ENCODE peak calls at places on chromosomes 6 and 20, in ten cellular contexts. One of them, this sample, is unnamed.
A peak's percentile ranks its signal among the peaks of the same experiment; 100 is the strongest.

GRCh38 chr20:24245093-24245492 is 224.3 kb upstream of the SYNDIG1 start:
- DNase-seq in body of pancreas: no peak
- DNase-seq in upper lobe of left lung: no peak
- DNase-seq in right lobe of liver: no peak
- DNase-seq in lower leg skin: no peak
- DNase-seq in breast epithelium: no peak
- DNase-seq in adrenal gland: no peak
- DNase-seq in A549: no peak
- DNase-seq in transverse colon: no peak
- DNase-seq in heart left ventricle: no peak
- DNase-seq in this sample: no peak

GRCh38 chr6:126180585-126180984 is 159.3 kb upstream of the CENPW start:
- DNase-seq in body of pancreas: no peak
- DNase-seq in upper lobe of left lung: no peak
- DNase-seq in right lobe of liver: no peak
- DNase-seq in lower leg skin: no peak
- DNase-seq in breast epithelium: no peak
- DNase-seq in adrenal gland: no peak
- DNase-seq in A549: no peak
- DNase-seq in transverse colon: no peak
- DNase-seq in heart left ventricle: no peak
- DNase-seq in this sample: peak; percentile 15

GRCh38 chr6:54892831-54893230 is 46.3 kb downstream of the FAM83B start:
- DNase-seq in body of pancreas: no peak
- DNase-seq in upper lobe of left lung: no peak
- DNase-seq in right lobe of liver: no peak
- DNase-seq in lower leg skin: no peak
- DNase-seq in breast epithelium: no peak
- DNase-seq in adrenal gland: no peak
- DNase-seq in A549: peak; percentile 7
- DNase-seq in transverse colon: no peak
- DNase-seq in heart left ventricle: no peak
- DNase-seq in this sample: peak; percentile 26

GRCh38 chr6:136717297-136717990 is 74.8 kb downstream of the MAP3K5 start:
- DNase-seq in body of pancreas: no peak
- DNase-seq in upper lobe of left lung: no peak
- DNase-seq in right lobe of liver: no peak
- DNase-seq in lower leg skin: no peak
- DNase-seq in breast epithelium: no peak
- DNase-seq in adrenal gland: no peak
- DNase-seq in A549: no peak
- DNase-seq in transverse colon: no peak
- DNase-seq in heart left ventricle: no peak
- DNase-seq in this sample: no peak

GRCh38 chr6:153028261-153028660 is 25.8 kb upstream of the MTRF1L start:
- DNase-seq in body of pancreas: no peak
- DNase-seq in upper lobe of left lung: no peak
- DNase-seq in right lobe of liver: no peak
- DNase-seq in lower leg skin: no peak
- DNase-seq in breast epithelium: no peak
- DNase-seq in adrenal gland: no peak
- DNase-seq in A549: no peak
- DNase-seq in transverse colon: no peak
- DNase-seq in heart left ventricle: no peak
- DNase-seq in this sample: no peak

GRCh38 chr6:137001977-137002302 is 42.8 kb downstream of the IL20RA start:
- DNase-seq in body of pancreas: no peak
- DNase-seq in upper lobe of left lung: no peak
- DNase-seq in right lobe of liver: no peak
- DNase-seq in lower leg skin: no peak
- DNase-seq in breast epithelium: no peak
- DNase-seq in adrenal gland: no peak
- DNase-seq in A549: no peak
- DNase-seq in transverse colon: no peak
- DNase-seq in heart left ventricle: no peak
- DNase-seq in this sample: no peak

GRCh38 chr20:35947489-35947888 is 6.8 kb downstream of the SCAND1 start:
- DNase-seq in body of pancreas: no peak
- DNase-seq in upper lobe of left lung: no peak
- DNase-seq in right lobe of liver: peak; percentile 23
- DNase-seq in lower leg skin: peak; percentile 76
- DNase-seq in breast epithelium: no peak
- DNase-seq in adrenal gland: no peak
- DNase-seq in A549: peak; percentile 55
- DNase-seq in transverse colon: no peak
- DNase-seq in heart left ventricle: no peak
- DNase-seq in this sample: peak; percentile 36

GRCh38 chr20:23644159-23644558 is 6.4 kb upstream of the CST3 start:
- DNase-seq in body of pancreas: no peak
- DNase-seq in upper lobe of left lung: no peak
- DNase-seq in right lobe of liver: no peak
- DNase-seq in lower leg skin: no peak
- DNase-seq in breast epithelium: no peak
- DNase-seq in adrenal gland: no peak
- DNase-seq in A549: no peak
- DNase-seq in transverse colon: no peak
- DNase-seq in heart left ventricle: no peak
- DNase-seq in this sample: no peak

GRCh38 chr20:57391439-57392129 is 388 bp downstream of the RBM38 start:
- DNase-seq in body of pancreas: no peak
- DNase-seq in upper lobe of left lung: peak; percentile 90
- DNase-seq in right lobe of liver: peak; percentile 48
- DNase-seq in lower leg skin: no peak
- DNase-seq in breast epithelium: no peak
- DNase-seq in adrenal gland: no peak
- DNase-seq in A549: no peak
- DNase-seq in transverse colon: peak; percentile 28
- DNase-seq in heart left ventricle: peak; percentile 34
- DNase-seq in this sample: peak; percentile 42

GRCh38 chr20:35833271-35833670 is 61.5 kb downstream of the PHF20 start:
- DNase-seq in body of pancreas: no peak
- DNase-seq in upper lobe of left lung: no peak
- DNase-seq in right lobe of liver: no peak
- DNase-seq in lower leg skin: no peak
- DNase-seq in breast epithelium: no peak
- DNase-seq in adrenal gland: no peak
- DNase-seq in A549: no peak
- DNase-seq in transverse colon: no peak
- DNase-seq in heart left ventricle: no peak
- DNase-seq in this sample: no peak

GRCh38 chr6:145075425-145075824 is 659.9 kb downstream of the EPM2A start:
- DNase-seq in body of pancreas: no peak
- DNase-seq in upper lobe of left lung: no peak
- DNase-seq in right lobe of liver: no peak
- DNase-seq in lower leg skin: no peak
- DNase-seq in breast epithelium: no peak
- DNase-seq in adrenal gland: no peak
- DNase-seq in A549: no peak
- DNase-seq in transverse colon: no peak
- DNase-seq in heart left ventricle: no peak
- DNase-seq in this sample: no peak

GRCh38 chr20:17682103-17682888 is at the start of gene RRBP1:
- DNase-seq in body of pancreas: peak; percentile 98
- DNase-seq in upper lobe of left lung: peak; percentile 99
- DNase-seq in right lobe of liver: peak; percentile 100
- DNase-seq in lower leg skin: peak; percentile 100
- DNase-seq in breast epithelium: peak; percentile 97
- DNase-seq in adrenal gland: peak; percentile 98
- DNase-seq in A549: peak; percentile 99
- DNase-seq in transverse colon: peak; percentile 99
- DNase-seq in heart left ventricle: peak; percentile 99
- DNase-seq in this sample: peak; percentile 99
- TF ChIP-seq POLR2A in body of pancreas: peak; percentile 99
- TF ChIP-seq POLR2A in upper lobe of left lung: no peak
- TF ChIP-seq POLR2A in right lobe of liver: peak; percentile 99
- TF ChIP-seq POLR2A in lower leg skin: no peak
- TF ChIP-seq POLR2A in breast epithelium: peak; percentile 78
- TF ChIP-seq POLR2A in adrenal gland: peak; percentile 99
- TF ChIP-seq POLR2A in A549: peak; percentile 98
- TF ChIP-seq POLR2A in transverse colon: peak; percentile 98
- TF ChIP-seq POLR2A in heart left ventricle: peak; percentile 95
- TF ChIP-seq POLR2A in this sample: peak; percentile 99

GRCh38 chr6:42939810-42940167 is 10.5 kb downstream of the CNPY3 start:
- DNase-seq in body of pancreas: no peak
- DNase-seq in upper lobe of left lung: no peak
- DNase-seq in right lobe of liver: no peak
- DNase-seq in lower leg skin: no peak
- DNase-seq in breast epithelium: no peak
- DNase-seq in adrenal gland: no peak
- DNase-seq in A549: no peak
- DNase-seq in transverse colon: no peak
- DNase-seq in heart left ventricle: no peak
- DNase-seq in this sample: no peak
- TF ChIP-seq POLR2A in body of pancreas: no peak
- TF ChIP-seq POLR2A in upper lobe of left lung: no peak
- TF ChIP-seq POLR2A in right lobe of liver: no peak
- TF ChIP-seq POLR2A in lower leg skin: no peak
- TF ChIP-seq POLR2A in breast epithelium: no peak
- TF ChIP-seq POLR2A in adrenal gland: no peak
- TF ChIP-seq POLR2A in A549: no peak
- TF ChIP-seq POLR2A in transverse colon: no peak
- TF ChIP-seq POLR2A in heart left ventricle: no peak
- TF ChIP-seq POLR2A in this sample: no peak

GRCh38 chr20:62702886-62703852 is 5.5 kb upstream of the NTSR1 start:
- DNase-seq in body of pancreas: no peak
- DNase-seq in upper lobe of left lung: no peak
- DNase-seq in right lobe of liver: no peak
- DNase-seq in lower leg skin: no peak
- DNase-seq in breast epithelium: no peak
- DNase-seq in adrenal gland: peak; percentile 64
- DNase-seq in A549: peak; percentile 94
- DNase-seq in transverse colon: no peak
- DNase-seq in heart left ventricle: no peak
- DNase-seq in this sample: peak; percentile 99

GRCh38 chr20:62703853-62704228 is 4.8 kb upstream of the NTSR1 start:
- DNase-seq in body of pancreas: no peak
- DNase-seq in upper lobe of left lung: no peak
- DNase-seq in right lobe of liver: no peak
- DNase-seq in lower leg skin: no peak
- DNase-seq in breast epithelium: no peak
- DNase-seq in adrenal gland: no peak
- DNase-seq in A549: no peak
- DNase-seq in transverse colon: no peak
- DNase-seq in heart left ventricle: no peak
- DNase-seq in this sample: no peak

GRCh38 chr20:62701161-62702007 is 7.3 kb upstream of the NTSR1 start:
- DNase-seq in body of pancreas: no peak
- DNase-seq in upper lobe of left lung: no peak
- DNase-seq in right lobe of liver: no peak
- DNase-seq in lower leg skin: no peak
- DNase-seq in breast epithelium: no peak
- DNase-seq in adrenal gland: no peak
- DNase-seq in A549: no peak
- DNase-seq in transverse colon: no peak
- DNase-seq in heart left ventricle: no peak
- DNase-seq in this sample: no peak

GRCh38 chr20:62700261-62700925 is 8.2 kb upstream of the NTSR1 start:
- DNase-seq in body of pancreas: no peak
- DNase-seq in upper lobe of left lung: no peak
- DNase-seq in right lobe of liver: no peak
- DNase-seq in lower leg skin: no peak
- DNase-seq in breast epithelium: no peak
- DNase-seq in adrenal gland: no peak
- DNase-seq in A549: no peak
- DNase-seq in transverse colon: no peak
- DNase-seq in heart left ventricle: no peak
- DNase-seq in this sample: no peak

GRCh38 chr20:62702008-62702290 is 6.7 kb upstream of the NTSR1 start:
- DNase-seq in body of pancreas: no peak
- DNase-seq in upper lobe of left lung: no peak
- DNase-seq in right lobe of liver: no peak
- DNase-seq in lower leg skin: no peak
- DNase-seq in breast epithelium: no peak
- DNase-seq in adrenal gland: no peak
- DNase-seq in A549: no peak
- DNase-seq in transverse colon: no peak
- DNase-seq in heart left ventricle: no peak
- DNase-seq in this sample: no peak
- TF ChIP-seq POLR2A in body of pancreas: no peak
- TF ChIP-seq POLR2A in upper lobe of left lung: no peak
- TF ChIP-seq POLR2A in right lobe of liver: no peak
- TF ChIP-seq POLR2A in lower leg skin: no peak
- TF ChIP-seq POLR2A in breast epithelium: no peak
- TF ChIP-seq POLR2A in adrenal gland: no peak
- TF ChIP-seq POLR2A in A549: no peak
- TF ChIP-seq POLR2A in transverse colon: no peak
- TF ChIP-seq POLR2A in heart left ventricle: no peak
- TF ChIP-seq POLR2A in this sample: no peak

GRCh38 chr20:6582449-6582848 is 185.0 kb upstream of the BMP2 start:
- DNase-seq in body of pancreas: no peak
- DNase-seq in upper lobe of left lung: no peak
- DNase-seq in right lobe of liver: no peak
- DNase-seq in lower leg skin: no peak
- DNase-seq in breast epithelium: no peak
- DNase-seq in adrenal gland: no peak
- DNase-seq in A549: no peak
- DNase-seq in transverse colon: no peak
- DNase-seq in heart left ventricle: no peak
- DNase-seq in this sample: no peak
- TF ChIP-seq POLR2A in body of pancreas: no peak
- TF ChIP-seq POLR2A in upper lobe of left lung: no peak
- TF ChIP-seq POLR2A in right lobe of liver: no peak
- TF ChIP-seq POLR2A in lower leg skin: no peak
- TF ChIP-seq POLR2A in breast epithelium: no peak
- TF ChIP-seq POLR2A in adrenal gland: no peak
- TF ChIP-seq POLR2A in A549: no peak
- TF ChIP-seq POLR2A in transverse colon: no peak
- TF ChIP-seq POLR2A in heart left ventricle: no peak
- TF ChIP-seq POLR2A in this sample: no peak